ENCODE peak calls at places on chromosomes 1 and 21, in seven cellular contexts. S is PC-3; Q is stimulated activated CD8-positive, alpha-beta memory T cell treated with anti-CD3 and anti-CD28 coated beads, Interleukin-7, amount 100 ng/mL, for 1 hour; R is CD4-positive, alpha-beta memory T cell; D is HTR-8/SVneo; Y is iPS-NIHi11; M is Kasumi-1. O is an unnamed sample.

GRCh38 chr1:69073176-69073575 is 494.5 kb upstream of the LRRC7 start:
- DNase-seq in Y (no peak), D (no peak), Q (no peak), S (no peak), M (no peak), R (no peak), O (no peak)

GRCh38 chr21:15695241-15695640 is 34.5 kb upstream of the USP25 start:
- DNase-seq in Q (no peak), S (no peak), Y (no peak), M (no peak), D (no peak), R (no peak), O (no peak)

GRCh38 chr1:101227837-101228236 is 9.0 kb upstream of the S1PR1 start:
- DNase-seq in D (no peak), S (no peak), R (no peak), Y (no peak), Q (no peak), M (no peak), O (no peak)

GRCh38 chr1:190179817-190180216 is 297.8 kb downstream of the BRINP3 start:
- DNase-seq in Y (no peak), Q (no peak), S (peak), D (peak), M (no peak), R (no peak), O (no peak)

GRCh38 chr1:32485554-32486255 is 20.8 kb downstream of the ZBTB8B start:
- DNase-seq in Y (no peak), D (no peak), M (no peak), S (no peak), R (no peak), Q (no peak), O (no peak)

GRCh38 chr1:21634481-21635137 is 34.5 kb downstream of the RAP1GAP start:
- DNase-seq in Y (no peak), M (no peak), S (no peak), D (no peak), R (no peak), Q (no peak), O (no peak)

GRCh38 chr1:18890704-18891103 is 11.7 kb downstream of the ALDH4A1 start:
- DNase-seq in R (no peak), Q (no peak), M (no peak), Y (no peak), S (no peak), D (no peak), O (no peak)

GRCh38 chr1:43358121-43358745 is 548 bp upstream of the CDC20 start:
- DNase-seq in D (peak), R (peak), M (peak), S (peak), Q (no peak), Y (peak), O (no peak)

GRCh38 chr1:167762061-167762746 is 40.4 kb downstream of the MPZL1 start:
- DNase-seq in M (no peak), D (no peak), R (peak), S (no peak), Q (no peak), Y (no peak), O (no peak)

GRCh38 chr21:14414932-14415508 is 32.1 kb upstream of the HSPA13 start:
- DNase-seq in Y (no peak), S (no peak), R (no peak), M (peak), Q (no peak), D (no peak), O (no peak)

GRCh38 chr1:40893946-40894345 is 31.8 kb upstream of the CITED4 start:
- DNase-seq in Y (no peak), M (no peak), Q (no peak), D (no peak), S (no peak), R (no peak), O (no peak)

GRCh38 chr1:204293605-204294365 is 65.9 kb downstream of the PLEKHA6 start:
- DNase-seq in Y (no peak), Q (no peak), S (no peak), M (no peak), R (no peak), D (no peak), O (no peak)